ENCODE peak calls at places on chromosomes 11 and 22, in six cellular contexts. Y, A, V, H, E and Z are unnamed samples.

GRCh38 chr22:35971418-35972119 is 57.1 kb downstream of the RBFOX2 start:
- DNase-seq in Y (peak; percentile 98), A (peak; percentile 69), V (no peak), H (no peak), E (no peak), Z (no peak)

GRCh38 chr22:32564170-32565001 is 89.8 kb downstream of the FBXO7 start:
- DNase-seq in Y (peak; percentile 85), A (peak; percentile 56), V (peak; percentile 25), H (no peak), E (no peak), Z (no peak)

GRCh38 chr11:122287401-122287800 is 171.4 kb upstream of the BLID start:
- DNase-seq in Y (no peak), A (no peak), V (no peak), H (no peak), E (no peak), Z (no peak)

GRCh38 chr11:124669193-124669592 is 4.3 kb downstream of the SIAE start:
- DNase-seq in Y (peak; percentile 43), A (peak; percentile 73), V (peak; percentile 76), H (peak; percentile 48), E (no peak), Z (peak; percentile 31)

GRCh38 chr11:29333993-29334780 is 682.6 kb downstream of the KCNA4 start:
- DNase-seq in Y (peak; percentile 74), A (peak; percentile 84), V (no peak), H (no peak), E (no peak), Z (no peak)

GRCh38 chr11:134846776-134847722 is 435.0 kb upstream of the B3GAT1 start:
- DNase-seq in Y (no peak), A (no peak), V (no peak), H (no peak), E (no peak), Z (no peak)

GRCh38 chr11:122505304-122506006 is 150.1 kb upstream of the UBASH3B start:
- DNase-seq in Y (peak; percentile 100), A (peak; percentile 96), V (peak; percentile 82), H (peak; percentile 67), E (peak; percentile 74), Z (no peak)

GRCh38 chr11:64358536-64358906 is 441 bp upstream of the RPS6KA4 start:
- DNase-seq in Y (no peak), A (no peak), V (no peak), H (no peak), E (no peak), Z (no peak)

GRCh38 chr11:63142459-63142858 is 1.6 kb downstream of the SLC22A24 start:
- DNase-seq in Y (no peak), A (no peak), V (no peak), H (no peak), E (no peak), Z (no peak)

GRCh38 chr22:44291265-44292006 is 21.3 kb downstream of the SHISAL1 start:
- DNase-seq in Y (no peak), A (peak; percentile 18), V (no peak), H (no peak), E (no peak), Z (no peak)

GRCh38 chr11:87215236-87215635 is 177.5 kb downstream of the TMEM135 start:
- DNase-seq in Y (no peak), A (peak; percentile 21), V (no peak), H (no peak), E (no peak), Z (no peak)

GRCh38 chr22:27181537-27181936 is 524.1 kb downstream of the MIAT start:
- DNase-seq in Y (no peak), A (no peak), V (no peak), H (no peak), E (no peak), Z (no peak)

GRCh38 chr11:86510674-86511073 is 136.0 kb downstream of the CCDC81 start:
- DNase-seq in Y (no peak), A (no peak), V (no peak), H (no peak), E (no peak), Z (no peak)

GRCh38 chr11:41622707-41623359 is 163.4 kb upstream of the LRRC4C start:
- DNase-seq in Y (no peak), A (no peak), V (no peak), H (no peak), E (no peak), Z (no peak)

GRCh38 chr22:43473031-43473430 is 61.2 kb downstream of the MPPED1 start:
- DNase-seq in Y (peak; percentile 28), A (no peak), V (no peak), H (no peak), E (no peak), Z (no peak)

GRCh38 chr11:117319214-117319840 is 3.3 kb upstream of the BACE1 start:
- DNase-seq in Y (peak; percentile 90), A (peak; percentile 73), V (no peak), H (no peak), E (no peak), Z (no peak)

GRCh38 chr11:120034881-120035620 is 102.9 kb downstream of the TRIM29 start:
- DNase-seq in Y (no peak), A (no peak), V (peak; percentile 30), H (no peak), E (no peak), Z (no peak)

GRCh38 chr11:133160754-133161153 is 371.5 kb downstream of the OPCML start:
- DNase-seq in Y (no peak), A (no peak), V (no peak), H (no peak), E (no peak), Z (no peak)

GRCh38 chr11:8566613-8567210 is 27.3 kb downstream of the STK33 start:
- DNase-seq in Y (peak; percentile 52), A (peak; percentile 69), V (no peak), H (no peak), E (no peak), Z (peak; percentile 42)

GRCh38 chr22:24435861-24436351 is 8.5 kb downstream of the ADORA2A start:
- DNase-seq in Y (peak; percentile 16), A (peak; percentile 91), V (peak; percentile 45), H (no peak), E (no peak), Z (no peak)

GRCh38 chr11:73467505-73467904 is 91.3 kb downstream of the RELT start:
- DNase-seq in Y (no peak), A (no peak), V (no peak), H (no peak), E (no peak), Z (no peak)

GRCh38 chr11:60880635-60881282 is 13.4 kb downstream of the ZP1 start:
- DNase-seq in Y (no peak), A (no peak), V (no peak), H (peak; percentile 75), E (no peak), Z (no peak)

GRCh38 chr22:22667966-22668880 is 23.8 kb downstream of the GGTLC2 start:
- DNase-seq in Y (no peak), A (no peak), V (no peak), H (no peak), E (no peak), Z (no peak)

GRCh38 chr22:22670076-22670795 is 25.8 kb downstream of the GGTLC2 start:
- DNase-seq in Y (no peak), A (no peak), V (no peak), H (no peak), E (no peak), Z (no peak)

GRCh38 chr22:22669093-22669492 is 24.7 kb downstream of the GGTLC2 start:
- DNase-seq in Y (no peak), A (no peak), V (no peak), H (no peak), E (no peak), Z (no peak)

GRCh38 chr22:22663861-22664800 is 19.7 kb downstream of the GGTLC2 start:
- DNase-seq in Y (no peak), A (no peak), V (no peak), H (no peak), E (no peak), Z (no peak)

GRCh38 chr22:22666307-22667091 is 22.1 kb downstream of the GGTLC2 start:
- DNase-seq in Y (peak; percentile 9), A (peak; percentile 56), V (peak; percentile 73), H (no peak), E (peak; percentile 47), Z (no peak)
- TF ChIP-seq CTCF in Y (peak; percentile 59), A (peak; percentile 86), V (peak; percentile 57), H (peak; percentile 52), E (peak; percentile 56), Z (peak; percentile 70)

GRCh38 chr22:17787159-17788022 is 13.1 kb upstream of the BID start:
- DNase-seq in Y (no peak), A (peak; percentile 50), V (no peak), H (no peak), E (no peak), Z (peak; percentile 13)

GRCh38 chr22:17788023-17788330 is 13.7 kb upstream of the BID start:
- DNase-seq in Y (no peak), A (no peak), V (no peak), H (no peak), E (no peak), Z (no peak)

GRCh38 chr22:17788528-17789378 is 14.5 kb upstream of the BID start:
- DNase-seq in Y (no peak), A (no peak), V (no peak), H (no peak), E (no peak), Z (no peak)

GRCh38 chr22:17791196-17791595 is 16.9 kb upstream of the BID start:
- DNase-seq in Y (no peak), A (no peak), V (no peak), H (no peak), E (no peak), Z (no peak)

DNA sequence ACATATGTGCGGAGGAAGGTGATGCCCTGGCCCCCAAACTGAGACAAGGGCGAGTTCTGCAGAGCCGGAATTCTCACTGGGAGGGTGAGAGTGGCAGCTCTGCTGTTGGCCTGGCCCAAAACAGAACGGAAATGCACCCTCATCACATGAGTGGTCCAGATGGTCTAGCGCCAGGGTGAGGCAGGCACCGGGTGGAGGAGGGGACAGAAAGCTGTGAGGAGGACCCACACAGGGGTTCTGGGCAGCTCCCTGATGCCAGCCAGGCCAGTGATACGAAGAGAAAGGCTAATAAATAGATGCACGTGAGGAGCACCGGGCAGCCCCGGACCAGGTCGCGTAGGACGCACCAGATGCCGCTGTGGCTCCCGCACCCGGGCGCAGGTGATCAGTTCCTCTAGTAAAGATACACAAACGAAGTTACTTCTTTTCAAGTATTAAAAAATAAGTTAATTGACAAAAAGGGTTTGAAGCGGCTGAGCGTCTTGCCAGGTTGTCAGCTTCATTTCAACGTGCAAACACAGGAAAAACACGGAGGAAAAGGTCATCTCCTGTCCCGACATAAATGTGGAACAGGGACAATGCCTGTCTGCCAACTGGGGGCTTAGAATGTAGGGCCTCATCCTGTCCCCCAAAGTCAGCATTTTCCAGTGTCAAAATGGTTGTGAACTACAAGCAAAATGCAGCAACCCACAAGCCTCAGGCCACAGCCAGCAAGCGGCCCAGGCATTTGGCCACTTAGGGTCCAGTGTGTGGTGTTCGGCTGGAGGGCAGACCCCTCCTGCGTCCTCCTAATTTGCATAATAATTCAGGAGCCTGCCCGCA is 15.3 kb upstream of the BID start:
- DNase-seq in Y (no peak), A (no peak), V (no peak), H (no peak), E (no peak), Z (no peak)
- H3K4me3 ChIP-seq in Y (no peak overlapping the region), A (no peak overlapping the region), V (no peak overlapping the region), H (no peak overlapping the region), E (no peak overlapping the region), Z (no peak overlapping the region)

GRCh38 chr11:68870470-68870869 is 28.8 kb upstream of the CPT1A start:
- DNase-seq in Y (no peak), A (peak; percentile 19), V (no peak), H (peak; percentile 60), E (no peak), Z (no peak)
- TF ChIP-seq CTCF in Y (peak; percentile 31), A (peak; percentile 1), V (no peak), H (no peak), E (no peak), Z (no peak)

GRCh38 chr22:47484960-47485571 is 722.6 kb downstream of the TBC1D22A start:
- DNase-seq in Y (no peak), A (no peak), V (no peak), H (no peak), E (no peak), Z (no peak)

GRCh38 chr22:47486569-47487312 is 724.3 kb downstream of the TBC1D22A start:
- DNase-seq in Y (no peak), A (no peak), V (no peak), H (no peak), E (peak; percentile 40), Z (no peak)
- H3K4me3 ChIP-seq in Y (no peak overlapping the region), A (no peak overlapping the region), V (no peak overlapping the region), H (no peak overlapping the region), E (peak overlapping the region; percentile 20), Z (no peak overlapping the region)